ENCODE peak calls at places on chromosomes 2 and 18, in eight cellular contexts. One of them, this sample, is unnamed.

GRCh38 chr18:10215444-10215843 is 239.0 kb upstream of the APCDD1 start:
- DNase-seq in hypothalamus: no peak
- DNase-seq in progenitor cell of endocrine pancreas: no peak
- DNase-seq in NCI-H2171: no peak
- DNase-seq in neural progenitor cell: no peak
- DNase-seq in ACHN: no peak
- DNase-seq in midbrain: no peak
- DNase-seq in putamen: no peak
- DNase-seq in this sample: no peak

GRCh38 chr2:75476778-75477177 is 84.0 kb downstream of the EVA1A start:
- DNase-seq in hypothalamus: no peak
- DNase-seq in progenitor cell of endocrine pancreas: no peak
- DNase-seq in NCI-H2171: no peak
- DNase-seq in neural progenitor cell: peak
- DNase-seq in ACHN: no peak
- DNase-seq in midbrain: no peak
- DNase-seq in putamen: no peak
- DNase-seq in this sample: no peak

GRCh38 chr18:3151379-3152264 is 68.1 kb downstream of the MYOM1 start:
- DNase-seq in hypothalamus: no peak
- DNase-seq in progenitor cell of endocrine pancreas: no peak
- DNase-seq in NCI-H2171: peak
- DNase-seq in neural progenitor cell: peak
- DNase-seq in ACHN: peak
- DNase-seq in midbrain: peak
- DNase-seq in putamen: peak
- DNase-seq in this sample: no peak

GRCh38 chr2:188721231-188721630 is 252.9 kb upstream of the COL3A1 start:
- DNase-seq in hypothalamus: no peak
- DNase-seq in progenitor cell of endocrine pancreas: no peak
- DNase-seq in NCI-H2171: no peak
- DNase-seq in neural progenitor cell: no peak
- DNase-seq in ACHN: no peak
- DNase-seq in midbrain: no peak
- DNase-seq in putamen: no peak
- DNase-seq in this sample: no peak

GRCh38 chr2:68824831-68825230 is 46.4 kb downstream of the BMP10 start:
- DNase-seq in hypothalamus: no peak
- DNase-seq in progenitor cell of endocrine pancreas: no peak
- DNase-seq in NCI-H2171: no peak
- DNase-seq in neural progenitor cell: no peak
- DNase-seq in ACHN: peak
- DNase-seq in midbrain: no peak
- DNase-seq in putamen: no peak
- DNase-seq in this sample: no peak

GRCh38 chr2:215874418-215874817 is 138.9 kb downstream of the MREG start:
- DNase-seq in hypothalamus: no peak
- DNase-seq in progenitor cell of endocrine pancreas: no peak
- DNase-seq in NCI-H2171: no peak
- DNase-seq in neural progenitor cell: no peak
- DNase-seq in ACHN: no peak
- DNase-seq in midbrain: no peak
- DNase-seq in putamen: no peak
- DNase-seq in this sample: no peak

GRCh38 chr2:202104286-202104870 is 31.3 kb downstream of the KIAA2012 start:
- DNase-seq in hypothalamus: no peak
- DNase-seq in progenitor cell of endocrine pancreas: peak
- DNase-seq in NCI-H2171: no peak
- DNase-seq in neural progenitor cell: peak
- DNase-seq in ACHN: peak
- DNase-seq in midbrain: no peak
- DNase-seq in putamen: no peak
- DNase-seq in this sample: no peak

GRCh38 chr2:217185265-217185995 is 325.6 kb upstream of the TNP1 start:
- DNase-seq in hypothalamus: no peak
- DNase-seq in progenitor cell of endocrine pancreas: no peak
- DNase-seq in NCI-H2171: no peak
- DNase-seq in neural progenitor cell: no peak
- DNase-seq in ACHN: no peak
- DNase-seq in midbrain: no peak
- DNase-seq in putamen: no peak
- DNase-seq in this sample: no peak

GRCh38 chr2:105244443-105244842 is 2.9 kb downstream of the GPR45 start:
- DNase-seq in hypothalamus: no peak
- DNase-seq in progenitor cell of endocrine pancreas: no peak
- DNase-seq in NCI-H2171: no peak
- DNase-seq in neural progenitor cell: no peak
- DNase-seq in ACHN: no peak
- DNase-seq in midbrain: no peak
- DNase-seq in putamen: no peak
- DNase-seq in this sample: no peak

GRCh38 chr2:204228169-204228940 is 291.8 kb downstream of the ICOS start:
- DNase-seq in hypothalamus: no peak
- DNase-seq in progenitor cell of endocrine pancreas: no peak
- DNase-seq in NCI-H2171: no peak
- DNase-seq in neural progenitor cell: peak
- DNase-seq in ACHN: no peak
- DNase-seq in midbrain: no peak
- DNase-seq in putamen: no peak
- DNase-seq in this sample: no peak

GRCh38 chr2:84894758-84895520 is 10.5 kb upstream of the TMSB10 start:
- DNase-seq in hypothalamus: no peak
- DNase-seq in progenitor cell of endocrine pancreas: no peak
- DNase-seq in NCI-H2171: peak
- DNase-seq in neural progenitor cell: no peak
- DNase-seq in ACHN: peak
- DNase-seq in midbrain: no peak
- DNase-seq in putamen: no peak
- DNase-seq in this sample: no peak

GRCh38 chr2:213234641-213235040 is 49.6 kb upstream of the SPAG16 start:
- DNase-seq in hypothalamus: no peak
- DNase-seq in progenitor cell of endocrine pancreas: no peak
- DNase-seq in NCI-H2171: no peak
- DNase-seq in neural progenitor cell: peak
- DNase-seq in ACHN: no peak
- DNase-seq in midbrain: no peak
- DNase-seq in putamen: no peak
- DNase-seq in this sample: no peak

GRCh38 chr2:85899284-85899683 is 10.5 kb upstream of the ST3GAL5 start:
- DNase-seq in hypothalamus: no peak
- DNase-seq in progenitor cell of endocrine pancreas: no peak
- DNase-seq in NCI-H2171: no peak
- DNase-seq in neural progenitor cell: no peak
- DNase-seq in ACHN: no peak
- DNase-seq in midbrain: no peak
- DNase-seq in putamen: no peak
- DNase-seq in this sample: no peak

GRCh38 chr18:49898421-49898820 is 85.1 kb upstream of the ACAA2 start:
- DNase-seq in hypothalamus: peak
- DNase-seq in progenitor cell of endocrine pancreas: peak
- DNase-seq in NCI-H2171: no peak
- DNase-seq in neural progenitor cell: peak
- DNase-seq in ACHN: peak
- DNase-seq in midbrain: peak
- DNase-seq in putamen: peak
- DNase-seq in this sample: peak

GRCh38 chr2:190664240-190664639 is 15.4 kb downstream of the NAB1 start:
- DNase-seq in hypothalamus: no peak
- DNase-seq in progenitor cell of endocrine pancreas: no peak
- DNase-seq in NCI-H2171: no peak
- DNase-seq in neural progenitor cell: no peak
- DNase-seq in ACHN: no peak
- DNase-seq in midbrain: no peak
- DNase-seq in putamen: no peak
- DNase-seq in this sample: no peak

GRCh38 chr2:37625156-37625555 is 46.3 kb downstream of the CDC42EP3 start:
- DNase-seq in hypothalamus: no peak
- DNase-seq in progenitor cell of endocrine pancreas: no peak
- DNase-seq in NCI-H2171: no peak
- DNase-seq in neural progenitor cell: no peak
- DNase-seq in ACHN: no peak
- DNase-seq in midbrain: no peak
- DNase-seq in putamen: no peak
- DNase-seq in this sample: no peak

GRCh38 chr2:129459200-129459876 is 520.1 kb upstream of the RAB6C start:
- DNase-seq in hypothalamus: no peak
- DNase-seq in progenitor cell of endocrine pancreas: no peak
- DNase-seq in NCI-H2171: no peak
- DNase-seq in neural progenitor cell: no peak
- DNase-seq in ACHN: no peak
- DNase-seq in midbrain: no peak
- DNase-seq in putamen: no peak
- DNase-seq in this sample: no peak

GRCh38 chr18:23534276-23534675 is 31.0 kb downstream of the RMC1 start:
- DNase-seq in hypothalamus: no peak
- DNase-seq in progenitor cell of endocrine pancreas: no peak
- DNase-seq in NCI-H2171: no peak
- DNase-seq in neural progenitor cell: no peak
- DNase-seq in ACHN: no peak
- DNase-seq in midbrain: no peak
- DNase-seq in putamen: no peak
- DNase-seq in this sample: no peak

GRCh38 chr2:85981579-85982247 is 92.9 kb upstream of the ST3GAL5 start:
- DNase-seq in hypothalamus: no peak
- DNase-seq in progenitor cell of endocrine pancreas: peak
- DNase-seq in NCI-H2171: no peak
- DNase-seq in neural progenitor cell: no peak
- DNase-seq in ACHN: no peak
- DNase-seq in midbrain: no peak
- DNase-seq in putamen: no peak
- DNase-seq in this sample: no peak

GRCh38 chr2:136131484-136131960 is 13.6 kb upstream of the CXCR4 start:
- DNase-seq in hypothalamus: no peak
- DNase-seq in progenitor cell of endocrine pancreas: no peak
- DNase-seq in NCI-H2171: no peak
- DNase-seq in neural progenitor cell: no peak
- DNase-seq in ACHN: no peak
- DNase-seq in midbrain: no peak
- DNase-seq in putamen: no peak
- DNase-seq in this sample: no peak